ENCODE peak calls at places on chromosomes 13 and 19, in six cellular contexts. P is caudate nucleus; J is HAP-1; E is activated CD8-positive, alpha-beta T cell treated with anti-CD3 and anti-CD28 coated beads for 36 hours; W is Caki2; T is nephron progenitor cell. B is an unnamed sample.

GRCh38 chr19:44552324-44552723 is 22.8 kb upstream of the CEACAM20 start:
- DNase-seq in W (peak; percentile 55), E (peak; percentile 70), T (peak; percentile 64), P (no peak), J (peak; percentile 22), B (no peak)

GRCh38 chr13:39405596-39405995 is 197.4 kb downstream of the LHFPL6 start:
- DNase-seq in P (no peak), T (no peak), J (no peak), W (no peak), E (no peak), B (no peak)

GRCh38 chr13:30711375-30711774 is 24.0 kb upstream of the ALOX5AP start:
- DNase-seq in J (no peak), P (no peak), T (no peak), W (no peak), E (no peak), B (no peak)

GRCh38 chr13:23330356-23330755 is 103.1 kb downstream of the SACS start:
- DNase-seq in W (no peak), T (no peak), E (no peak), P (no peak), J (no peak), B (no peak)

GRCh38 chr19:50418186-50419021 is at the start of gene SPIB:
- DNase-seq in E (no peak), P (no peak), W (no peak), J (no peak), T (no peak), B (no peak)

GRCh38 chr13:53254495-53254894 is 225.9 kb downstream of the OLFM4 start:
- DNase-seq in T (peak; percentile 59), J (no peak), W (peak; percentile 13), P (no peak), E (no peak), B (no peak)

GRCh38 chr19:16465239-16465638 is 6.5 kb downstream of the EPS15L1 start:
- DNase-seq in W (no peak), P (no peak), E (no peak), T (no peak), J (no peak), B (no peak)

GRCh38 chr13:33249066-33249465 is 36.5 kb downstream of the STARD13 start:
- DNase-seq in W (no peak), P (no peak), T (no peak), J (no peak), E (no peak), B (no peak)

GRCh38 chr13:30394798-30395191 is 27.5 kb upstream of the UBE2L5 start:
- DNase-seq in J (peak; percentile 16), E (no peak), T (no peak), W (peak; percentile 8), P (no peak), B (no peak)

GRCh38 chr19:12331211-12331941 is 2.1 kb downstream of the ZNF563 start:
- DNase-seq in T (peak; percentile 22), P (no peak), W (no peak), J (no peak), E (peak; percentile 97), B (no peak)

GRCh38 chr13:66222926-66223325 is 1007.2 kb downstream of the PCDH9 start:
- DNase-seq in T (no peak), P (no peak), J (no peak), E (no peak), W (no peak), B (no peak)

GRCh38 chr13:99766641-99767045 is 204.9 kb downstream of the ZIC5 start:
- DNase-seq in J (no peak), T (no peak), E (no peak), P (no peak), W (no peak), B (no peak)

GRCh38 chr19:40619333-40620160 is 18.4 kb downstream of the LTBP4 start:
- DNase-seq in W (no peak), T (no peak), P (no peak), E (no peak), J (no peak), B (no peak)

GRCh38 chr19:51688665-51689571 is 4.2 kb upstream of the SPACA6 start:
- DNase-seq in J (peak; percentile 89), E (no peak), T (peak; percentile 77), W (peak; percentile 99), P (peak; percentile 93), B (peak; percentile 97)

GRCh38 chr19:6730153-6730804 is 7.1 kb downstream of the GPR108 start:
- DNase-seq in T (peak; percentile 81), J (no peak), P (peak; percentile 31), E (peak; percentile 82), W (peak; percentile 63), B (no peak)

GRCh38 chr13:30107536-30108136 is 199.7 kb downstream of the KATNAL1 start:
- DNase-seq in T (no peak), P (no peak), W (peak; percentile 28), E (no peak), J (no peak), B (no peak)

GRCh38 chr19:13037161-13037560 is 41.9 kb downstream of the NFIX start:
- DNase-seq in E (no peak), P (no peak), J (no peak), T (no peak), W (peak; percentile 37), B (no peak)

GRCh38 chr13:98217597-98217996 is 40.5 kb upstream of the RNF113B start:
- DNase-seq in W (no peak), P (no peak), T (no peak), E (no peak), J (no peak), B (no peak)

GRCh38 chr19:38535212-38535611 is 82.5 kb downstream of the MAP4K1 start:
- DNase-seq in J (no peak), E (no peak), T (no peak), P (no peak), W (no peak), B (no peak)

GRCh38 chr13:44726214-44726613 is 150.1 kb upstream of the TSC22D1 start:
- DNase-seq in E (no peak), T (no peak), W (no peak), P (no peak), J (no peak), B (no peak)

GRCh38 chr13:75512253-75512652 is 25.4 kb downstream of the COMMD6 start:
- DNase-seq in J (no peak), P (no peak), E (no peak), W (no peak), T (no peak), B (no peak)

GRCh38 chr19:49116544-49116943 is 2.4 kb downstream of the LIN7B start:
- DNase-seq in W (no peak), J (no peak), E (no peak), P (no peak), T (no peak), B (no peak)

GRCh38 chr13:70108276-70108845 is at the start of gene KLHL1:
- DNase-seq in J (no peak), T (peak; percentile 30), P (peak; percentile 48), E (no peak), W (no peak), B (no peak)